ENCODE peak calls at places on chromosomes 7 and 10, in nine cellular contexts. L is GM23338, I is Caco-2, W is uterus, U is brain microvascular endothelial cell, D is hepatocyte, F is IMR-90, O is sigmoid colon, Y is astrocyte of the cerebellum. V is an unnamed sample.

GRCh38 chr7:98900815-98901214 is 22.5 kb downstream of the TRRAP start:
- DNase-seq in D (no peak), I (no peak), U (no peak), Y (no peak), O (no peak), W (no peak), L (no peak), F (no peak), V (no peak)

GRCh38 chr7:30931161-30931926 is 19.7 kb downstream of the AQP1 start:
- DNase-seq in W (peak; percentile 11), I (peak; percentile 48), F (no peak), Y (peak; percentile 22), O (peak; percentile 68), U (no peak), D (peak; percentile 25), L (peak; percentile 42), V (no peak)

GRCh38 chr7:114939484-114940097 is 17.7 kb downstream of the MDFIC start:
- DNase-seq in W (no peak), U (no peak), L (peak; percentile 23), D (no peak), F (no peak), O (no peak), I (no peak), Y (no peak), V (no peak)

GRCh38 chr10:91742189-91742588 is 56.0 kb upstream of the TNKS2 start:
- DNase-seq in O (no peak), D (no peak), Y (no peak), U (no peak), W (no peak), F (peak; percentile 1), I (no peak), L (no peak), V (no peak)

GRCh38 chr7:157851501-157852067 is 514.8 kb downstream of the DNAJB6 start:
- DNase-seq in I (no peak), Y (no peak), F (no peak), O (peak; percentile 76), U (no peak), D (peak; percentile 71), L (no peak), W (no peak), V (no peak)

GRCh38 chr7:19587291-19587690 is 121.5 kb downstream of the POLR1F start:
- DNase-seq in I (no peak), D (no peak), W (no peak), O (no peak), F (no peak), L (peak; percentile 63), U (no peak), Y (no peak), V (no peak)

GRCh38 chr10:70376436-70377378 is 5.7 kb downstream of the LRRC20 start:
- DNase-seq in I (peak; percentile 43), F (no peak), D (no peak), W (no peak), U (peak; percentile 11), L (no peak), O (no peak), Y (no peak), V (no peak)

GRCh38 chr7:102978280-102978679 is 65.5 kb downstream of the LRRC17 start:
- DNase-seq in I (no peak), W (peak; percentile 36), F (peak; percentile 82), L (peak; percentile 17), U (peak; percentile 84), Y (peak; percentile 27), O (no peak), D (peak; percentile 28), V (peak; percentile 16)

GRCh38 chr7:81025360-81025759 is 106.5 kb upstream of the SEMA3C start:
- DNase-seq in F (no peak), L (no peak), D (no peak), I (no peak), W (no peak), U (no peak), Y (no peak), O (no peak), V (no peak)

GRCh38 chr7:36686499-36686898 is 37.8 kb downstream of the AOAH start:
- DNase-seq in D (peak; percentile 25), I (no peak), O (no peak), Y (no peak), L (no peak), W (no peak), F (peak; percentile 41), U (peak; percentile 32), V (no peak)

GRCh38 chr7:142896151-142896550 is 10.6 kb upstream of the TRPV6 start:
- DNase-seq in W (no peak), D (no peak), O (no peak), F (no peak), I (no peak), U (no peak), Y (no peak), L (no peak), V (no peak)

GRCh38 chr10:12949248-12949647 is 52.3 kb downstream of the CCDC3 start:
- DNase-seq in L (peak; percentile 53), W (no peak), O (no peak), Y (no peak), D (no peak), U (no peak), I (no peak), F (no peak), V (no peak)

GRCh38 chr7:27165655-27166474 is 528 bp upstream of the HOXA9 start:
- DNase-seq in U (no peak), Y (no peak), L (peak; percentile 32), D (no peak), F (no peak), I (no peak), W (peak; percentile 62), O (peak; percentile 83), V (no peak)

GRCh38 chr7:125820495-125820894 is 890.9 kb upstream of the POT1 start:
- DNase-seq in O (no peak), L (no peak), Y (no peak), D (no peak), U (no peak), W (no peak), I (no peak), F (no peak), V (no peak)

GRCh38 chr10:5945561-5946418 is 31.6 kb downstream of the IL15RA start:
- DNase-seq in L (peak; percentile 45), I (no peak), O (peak; percentile 85), Y (peak; percentile 99), U (peak; percentile 37), W (peak; percentile 86), F (peak; percentile 97), D (peak; percentile 32), V (peak; percentile 96)

GRCh38 chr10:5943536-5943935 is 33.8 kb downstream of the IL15RA start:
- DNase-seq in I (no peak), L (peak; percentile 45), D (no peak), U (no peak), W (peak; percentile 79), F (peak; percentile 59), O (peak; percentile 80), Y (no peak), V (no peak)

GRCh38 chr10:5942471-5942870 is 34.9 kb downstream of the IL15RA start:
- DNase-seq in D (no peak), Y (no peak), W (peak; percentile 57), I (no peak), O (peak; percentile 80), L (no peak), U (no peak), F (no peak), V (no peak)

GRCh38 chr10:5945203-5945534 is 32.2 kb downstream of the IL15RA start:
- DNase-seq in O (no peak), F (no peak), L (no peak), I (no peak), D (no peak), Y (no peak), W (peak; percentile 50), U (no peak), V (no peak)

GRCh38 chr10:5944389-5945202 is 32.7 kb downstream of the IL15RA start:
- DNase-seq in I (no peak), D (peak; percentile 83), Y (peak; percentile 100), O (peak; percentile 97), W (peak; percentile 98), U (peak; percentile 98), L (no peak), F (peak; percentile 100), V (peak; percentile 100)
- H3K4me3 ChIP-seq in I (no peak overlapping the region), D (no peak overlapping the region), Y (no peak overlapping the region), O (peak overlapping the region; percentile 9), W (no peak overlapping the region), U (no peak overlapping the region), L (no peak overlapping the region), F (no peak overlapping the region), V (no peak overlapping the region)

DNA sequence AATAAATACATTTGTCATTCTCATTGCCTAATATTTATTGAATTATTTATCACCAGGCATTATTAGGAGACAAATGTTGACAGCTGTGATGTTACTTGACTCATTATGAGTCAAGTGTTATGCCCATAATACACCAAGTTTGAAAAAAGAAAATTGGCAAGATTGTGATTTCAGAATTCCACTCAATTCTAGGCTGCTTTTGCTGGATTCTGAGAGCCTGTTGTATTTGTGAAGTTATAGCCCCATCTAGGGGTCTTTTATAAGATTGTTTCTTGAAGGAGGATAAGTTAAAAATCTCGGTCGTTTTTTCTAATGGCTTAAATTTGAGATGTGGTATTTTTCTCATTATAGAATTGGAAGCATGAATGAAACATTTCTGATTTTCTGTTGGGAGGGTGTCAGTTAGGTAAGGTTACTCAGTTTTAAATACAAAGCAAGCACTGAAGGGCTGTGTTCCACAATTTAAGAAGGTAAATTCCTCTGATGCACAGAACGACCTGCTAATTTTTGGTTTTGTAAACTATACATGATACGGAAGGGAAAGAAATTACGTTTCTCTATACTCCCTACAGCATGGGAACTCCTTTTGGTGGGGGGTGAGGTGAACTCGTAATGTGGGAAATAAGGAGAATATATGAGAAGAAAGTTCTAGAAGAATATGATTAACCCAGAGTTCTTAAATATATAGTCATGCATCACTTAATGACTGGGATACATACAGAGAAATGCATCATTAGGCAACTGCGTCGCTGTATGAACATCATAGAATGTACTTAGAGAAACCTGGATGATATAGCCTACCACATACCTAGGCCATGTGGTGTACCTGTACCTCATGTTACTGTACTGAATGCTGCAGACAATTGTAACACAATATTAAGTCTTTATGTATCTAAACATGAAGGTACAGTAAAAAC is 2.6 kb downstream of the STK31 start:
- DNase-seq in U (peak; percentile 6), I (no peak), W (no peak), O (no peak), F (peak; percentile 78), D (peak; percentile 71), Y (peak; percentile 72), L (peak; percentile 76), V (peak; percentile 29)
- TF ChIP-seq CTCF in U (peak; percentile 14), I (peak; percentile 53), W (peak; percentile 82), O (peak; percentile 60), F (peak; percentile 87), D (peak; percentile 73), Y (peak; percentile 34), L (peak; percentile 90), V (no peak)

DNA sequence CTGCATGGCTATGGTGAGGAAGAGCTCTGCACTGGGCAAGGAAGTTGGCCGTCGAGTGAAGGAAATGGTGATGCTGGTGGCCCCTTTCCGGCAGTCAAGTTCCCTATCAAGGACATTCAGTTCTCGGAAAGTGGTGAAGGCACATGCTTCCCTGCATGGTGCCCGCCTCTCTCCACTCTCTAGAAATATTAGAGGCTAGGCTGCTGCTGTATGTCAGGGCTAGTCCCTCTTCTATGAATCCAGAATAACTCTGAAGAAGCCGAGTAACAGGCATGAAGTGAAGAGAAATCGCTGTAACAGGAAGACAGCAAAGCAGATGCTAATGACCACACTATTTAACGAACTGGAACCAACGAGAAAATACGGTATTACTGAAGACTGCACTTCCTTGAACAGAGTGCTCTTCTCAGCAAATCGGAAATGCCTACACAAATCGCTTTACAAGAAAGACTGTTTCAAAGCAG is 5.4 kb downstream of the IDI1 start:
- DNase-seq in W (peak; percentile 36), L (no peak), Y (no peak), U (no peak), D (no peak), F (no peak), I (no peak), O (no peak), V (no peak)
- H3K4me3 ChIP-seq in W (no peak overlapping the region), L (no peak overlapping the region), Y (no peak overlapping the region), U (no peak overlapping the region), D (no peak overlapping the region), F (no peak overlapping the region), I (no peak overlapping the region), O (no peak overlapping the region), V (no peak overlapping the region)

GRCh38 chr10:325282-325681 is 190.0 kb downstream of the ZMYND11 start:
- DNase-seq in W (no peak), L (no peak), O (no peak), U (no peak), Y (no peak), D (no peak), F (no peak), I (peak; percentile 13), V (no peak)
- TF ChIP-seq CTCF in W (no peak), L (no peak), O (no peak), U (no peak), Y (no peak), D (no peak), F (no peak), I (no peak), V (no peak)

V was measured in AG04449.